ENCODE peak calls at places on chromosome 7, in ten cellular contexts. Q is A549, H is progenitor cell of endocrine pancreas, O is fibroblast of lung, W is upper lobe of right lung, Y is transverse colon, G is astrocyte of the cerebellum, N is cardiac muscle cell, C is lung, F is lower lobe of right lung. S is an unnamed sample.

GRCh38 chr7:144738708-144739314 is 97.0 kb downstream of the TPK1 start:
- DNase-seq in O (peak), C (no peak), G (no peak), N (peak), F (no peak), Q (peak), W (no peak), H (no peak), Y (no peak), S (no peak)

GRCh38 chr7:118039963-118040489 is 143.9 kb upstream of the LSM8 start:
- DNase-seq in Y (no peak), H (no peak), C (no peak), W (no peak), Q (no peak), O (no peak), G (no peak), F (no peak), N (no peak), S (no peak)

GRCh38 chr7:5064391-5065106 is 18.9 kb downstream of the RBAK start:
- DNase-seq in O (peak), Y (no peak), Q (no peak), N (no peak), H (no peak), C (no peak), F (no peak), G (no peak), W (no peak), S (no peak)

GRCh38 chr7:1068013-1068412 is 19.9 kb upstream of the GPER1 start:
- DNase-seq in O (no peak), G (no peak), H (no peak), C (no peak), Y (no peak), N (no peak), W (no peak), Q (no peak), F (no peak), S (no peak)

GRCh38 chr7:106111671-106112117 is 418 bp downstream of the SYPL1 start:
- DNase-seq in N (peak), Q (peak), H (no peak), F (peak), G (no peak), C (no peak), O (no peak), W (peak), Y (peak), S (no peak)

GRCh38 chr7:12670071-12670729 is 17.2 kb upstream of the ARL4A start:
- DNase-seq in Y (no peak), F (no peak), G (no peak), H (no peak), Q (no peak), N (peak), W (no peak), C (no peak), O (peak), S (no peak)

GRCh38 chr7:3042861-3043489 is 692 bp downstream of the CARD11 start:
- DNase-seq in H (no peak), G (no peak), F (no peak), C (no peak), Q (no peak), Y (peak), N (no peak), W (peak), O (no peak), S (no peak)

GRCh38 chr7:30799206-30799975 is 28.2 kb downstream of the MINDY4 start:
- DNase-seq in O (peak), C (no peak), W (no peak), Q (no peak), H (no peak), Y (no peak), F (no peak), G (peak), N (peak), S (peak)

GRCh38 chr7:29748286-29749099 is 57.8 kb upstream of the WIPF3 start:
- DNase-seq in C (no peak), O (peak), H (no peak), W (no peak), F (no peak), G (peak), Q (peak), Y (no peak), N (peak), S (no peak)
- TF ChIP-seq CTCF in C (peak), O (peak), H (peak), W (peak), F (peak), G (peak), Q (peak), Y (peak), N (peak), S (peak)

DNA sequence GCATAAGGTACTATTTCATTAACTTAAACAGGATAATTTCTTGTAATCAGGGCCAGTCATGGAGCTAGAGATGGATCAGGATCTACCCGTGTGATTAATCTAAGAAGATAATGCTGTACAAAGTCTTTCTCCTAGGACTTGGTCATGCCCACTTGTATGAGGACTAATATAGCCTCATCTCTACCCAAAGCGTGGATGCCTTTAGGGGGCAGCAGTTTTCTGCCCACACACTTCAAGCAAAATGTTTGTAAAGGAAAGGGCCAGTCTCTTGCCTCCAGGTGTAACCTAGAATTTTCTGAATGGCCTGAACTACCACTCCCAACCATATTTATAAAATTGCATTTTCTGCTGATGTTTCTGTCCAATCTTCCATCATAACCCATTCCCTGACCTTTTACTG is 764.0 kb upstream of the IGFBP3 start:
- DNase-seq in H (no peak), Q (no peak), W (no peak), Y (no peak), O (no peak), N (no peak), C (no peak), F (no peak), G (no peak), S (no peak)
- TF ChIP-seq CTCF in H (no peak), Q (no peak), W (no peak), Y (no peak), O (no peak), N (no peak), C (no peak), F (no peak), G (no peak), S (no peak)

DNA sequence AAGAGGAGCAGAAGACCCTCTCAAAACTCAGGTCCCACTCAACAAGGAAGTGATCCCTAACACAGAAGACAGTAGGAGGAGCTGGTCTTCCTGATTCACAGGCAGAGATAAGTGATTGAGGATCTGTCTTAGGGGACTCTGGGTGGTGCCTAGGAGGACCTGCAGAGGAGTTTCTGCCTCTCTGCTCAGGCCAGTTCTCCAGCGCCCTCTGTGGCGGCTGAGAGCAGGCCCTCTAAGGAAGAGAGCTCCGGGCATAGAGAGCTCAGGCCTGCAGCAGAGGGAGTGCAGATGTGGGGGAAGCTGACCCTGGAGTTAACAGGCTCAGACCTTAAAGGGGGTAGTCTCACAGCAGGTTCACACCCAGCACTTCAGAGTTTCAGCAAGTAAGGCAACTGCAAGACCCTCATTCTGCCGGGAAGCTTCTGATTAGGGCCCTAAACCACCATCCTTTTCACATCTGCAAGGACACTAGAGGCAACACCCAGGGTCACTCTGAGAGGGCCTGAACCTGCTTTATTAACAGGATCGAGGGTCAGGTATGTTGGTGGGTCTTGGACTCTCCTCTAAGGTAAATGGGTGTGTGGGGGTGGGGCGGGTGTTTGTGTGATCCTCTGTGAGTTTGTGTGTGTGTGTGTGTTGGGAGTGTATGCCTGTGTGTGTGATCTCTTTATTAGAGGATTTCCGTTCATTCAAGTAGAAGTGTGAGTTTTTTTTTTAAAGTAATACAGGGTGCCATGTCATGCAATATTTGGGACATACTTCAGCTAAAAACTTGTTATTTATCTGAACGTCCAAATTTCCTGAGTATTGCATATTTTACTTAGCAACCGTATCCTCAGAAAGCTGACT is 57.6 kb upstream of the TARP start:
- DNase-seq in G (no peak), C (no peak), N (no peak), Q (no peak), W (no peak), Y (no peak), F (no peak), O (no peak), H (no peak), S (no peak)
- TF ChIP-seq CTCF in G (no peak), C (no peak), N (no peak), Q (no peak), W (no peak), Y (no peak), F (no peak), O (no peak), H (peak), S (peak)

GRCh38 chr7:20343211-20343610 is 12.5 kb downstream of the ITGB8 start:
- DNase-seq in H (no peak), N (no peak), F (no peak), Y (no peak), W (no peak), G (no peak), Q (no peak), C (no peak), O (no peak), S (no peak)
- TF ChIP-seq CTCF in H (peak), N (peak), F (no peak), Y (no peak), W (no peak), G (peak), Q (no peak), C (no peak), O (peak), S (peak)

GRCh38 chr7:135704074-135704473 is 23.9 kb downstream of the SLC13A4 start:
- DNase-seq in N (no peak), G (no peak), C (no peak), O (no peak), Y (no peak), F (no peak), W (no peak), Q (no peak), H (no peak), S (no peak)
- TF ChIP-seq CTCF in N (peak), G (peak), C (no peak), O (no peak), Y (no peak), F (no peak), W (no peak), Q (no peak), H (peak), S (peak)

GRCh38 chr7:129612112-129613015 is 844 bp downstream of the NRF1 start:
- DNase-seq in G (peak), F (peak), W (peak), O (peak), H (peak), Q (peak), C (peak), Y (peak), N (peak), S (no peak)
- TF ChIP-seq CTCF in G (peak), F (peak), W (peak), O (peak), H (peak), Q (peak), C (peak), Y (peak), N (peak), S (peak)

GRCh38 chr7:93883078-93883916 is 7.3 kb downstream of the TFPI2 start:
- DNase-seq in C (no peak), W (no peak), F (no peak), H (no peak), G (no peak), Y (no peak), Q (no peak), N (peak), O (peak), S (no peak)
- TF ChIP-seq CTCF in C (no peak), W (no peak), F (no peak), H (no peak), G (no peak), Y (no peak), Q (no peak), N (no peak), O (no peak), S (no peak)

DNA sequence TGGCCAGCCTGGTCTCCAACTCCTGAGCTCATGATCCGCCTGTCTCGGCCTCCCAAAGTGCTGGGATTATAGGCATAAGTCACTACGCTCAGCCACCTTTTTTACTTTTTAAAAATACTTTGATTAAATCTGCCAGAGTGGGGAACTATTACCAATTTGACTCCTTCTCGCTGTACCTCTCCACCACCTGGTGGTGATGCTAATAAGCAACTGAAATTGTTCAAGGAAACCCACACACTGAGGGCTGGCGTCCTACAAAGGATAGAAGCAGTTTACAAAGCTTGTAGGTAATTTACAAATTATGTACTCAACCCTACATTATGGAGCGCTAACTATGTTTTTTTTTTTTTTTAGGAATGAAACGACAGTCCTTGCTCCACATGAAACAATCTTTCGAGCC is 111.1 kb downstream of the CPED1 start:
- DNase-seq in C (no peak), Q (no peak), W (no peak), Y (no peak), H (no peak), O (no peak), N (no peak), G (no peak), F (no peak), S (no peak)
- TF ChIP-seq CTCF in C (no peak), Q (no peak), W (no peak), Y (no peak), H (peak), O (no peak), N (peak), G (peak), F (no peak), S (no peak)

DNA sequence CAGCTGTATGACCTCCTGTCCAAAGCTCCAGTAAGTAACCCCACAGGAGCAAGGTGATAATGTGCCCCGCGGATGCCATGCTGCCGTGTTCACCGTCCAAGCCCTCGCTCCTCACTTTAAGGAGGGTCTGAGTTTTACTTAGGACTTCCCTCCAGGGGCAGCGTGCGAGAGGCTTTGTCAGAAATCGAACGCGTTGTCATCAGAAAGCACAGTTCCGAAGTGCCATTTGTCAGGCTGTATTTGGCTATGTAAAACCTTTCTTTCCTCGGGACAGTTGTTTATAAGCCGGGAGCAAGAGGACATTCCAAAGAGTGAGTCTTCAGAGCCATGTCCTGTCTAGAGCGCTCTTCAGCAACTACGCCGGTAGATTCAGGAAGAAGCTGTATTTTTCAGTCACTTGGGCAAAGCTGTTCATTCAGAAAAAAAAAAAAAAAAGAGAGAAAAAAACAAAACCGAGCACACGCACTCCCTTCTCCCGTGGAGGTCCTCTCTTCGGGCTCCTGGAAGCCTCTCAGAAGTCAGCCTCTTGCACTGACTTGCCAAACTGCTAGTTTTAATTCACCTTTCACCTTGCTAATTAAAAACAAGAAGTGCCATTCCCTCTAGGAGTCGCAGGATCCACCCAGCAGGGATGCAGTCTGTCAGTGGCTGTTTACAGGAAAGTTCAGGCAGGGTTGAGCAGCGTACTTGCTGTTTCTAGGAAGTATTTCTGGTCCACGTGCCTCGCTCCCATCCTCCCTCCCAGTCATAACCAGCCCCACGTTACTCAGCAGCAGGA is at the start of gene SEMA3E:
- DNase-seq in G (peak), W (no peak), C (no peak), N (peak), Q (peak), F (no peak), O (peak), Y (no peak), H (no peak), S (peak)
- TF ChIP-seq CTCF in G (peak), W (no peak), C (no peak), N (no peak), Q (no peak), F (no peak), O (no peak), Y (no peak), H (no peak), S (peak)